ENCODE peak calls at places on chromosomes 12 and 14, in five cellular contexts. G is H1, U is WTC11, F is A549, B is K562. V is an unnamed sample.

GRCh38 chr12:123242083-123242904 is 9.1 kb downstream of the MTRFR start:
- DNase-seq in G (no peak), U (no peak), F (no peak), B (no peak), V (peak; percentile 51)

GRCh38 chr12:98372340-98373018 is 142.9 kb upstream of the TMPO start:
- DNase-seq in B (no peak), F (no peak), U (no peak), G (no peak), V (no peak)

GRCh38 chr14:104746951-104747481 is 5.9 kb upstream of the SIVA1 start:
- DNase-seq in G (no peak), B (no peak), U (no peak), F (no peak), V (no peak)

GRCh38 chr14:96629558-96630222 is 127.5 kb downstream of the PAPOLA start:
- DNase-seq in F (no peak), B (no peak), U (no peak), G (no peak), V (no peak)

GRCh38 chr12:2374092-2374740 is 321.4 kb downstream of the CACNA1C start:
- DNase-seq in U (no peak), B (no peak), F (no peak), G (no peak), V (no peak)

GRCh38 chr14:45743884-45744283 is 490.9 kb upstream of the MIS18BP1 start:
- DNase-seq in G (no peak), U (no peak), F (no peak), B (no peak), V (no peak)

GRCh38 chr12:130009961-130010360 is 106.1 kb upstream of the TMEM132D start:
- DNase-seq in G (no peak), U (no peak), F (no peak), B (no peak), V (no peak)

GRCh38 chr14:22252591-22253178 is 336.3 kb downstream of the DAD1 start:
- DNase-seq in G (no peak), B (no peak), F (no peak), U (no peak), V (no peak)

GRCh38 chr12:98516184-98516873 is 939 bp downstream of the TMPO start:
- DNase-seq in F (peak; percentile 95), G (no peak), B (no peak), U (peak; percentile 72), V (peak; percentile 78)

GRCh38 chr14:72545411-72546311 is 348.2 kb downstream of the DPF3 start:
- DNase-seq in F (no peak), B (no peak), U (no peak), G (no peak), V (no peak)

GRCh38 chr14:69997849-69998248 is 118.6 kb downstream of the SMOC1 start:
- DNase-seq in G (no peak), U (no peak), F (peak; percentile 87), B (no peak), V (peak; percentile 83)

GRCh38 chr12:76288218-76288617 is 60.0 kb downstream of the BBS10 start:
- DNase-seq in U (no peak), B (no peak), F (no peak), G (no peak), V (no peak)

GRCh38 chr14:87286191-87286590 is 706.8 kb downstream of the GALC start:
- DNase-seq in B (no peak), F (no peak), G (no peak), U (no peak), V (no peak)

GRCh38 chr12:114013601-114014345 is 47.6 kb upstream of the RBM19 start:
- DNase-seq in U (peak; percentile 52), B (peak; percentile 38), F (peak; percentile 47), G (peak; percentile 33), V (no peak)

GRCh38 chr14:23881292-23881691 is 72.3 kb upstream of the DHRS4 start:
- DNase-seq in U (no peak), B (no peak), G (no peak), F (no peak), V (no peak)

GRCh38 chr12:52600475-52600874 is 788 bp downstream of the KRT72 start:
- DNase-seq in B (no peak), F (no peak), G (no peak), U (no peak), V (no peak)

GRCh38 chr12:52600941-52601481 is at the start of gene KRT72:
- DNase-seq in G (no peak), B (no peak), F (no peak), U (peak; percentile 62), V (no peak)

GRCh38 chr12:52603314-52603713 is 2.1 kb upstream of the KRT72 start:
- DNase-seq in U (no peak), F (no peak), G (no peak), B (no peak), V (no peak)

GRCh38 chr12:52601671-52602070 is 408 bp upstream of the KRT72 start:
- DNase-seq in U (no peak), G (no peak), F (no peak), B (no peak), V (no peak)

GRCh38 chr12:52602552-52602951 is 1.3 kb upstream of the KRT72 start:
- DNase-seq in G (no peak), F (no peak), U (no peak), B (no peak), V (no peak)
- TF ChIP-seq JUN in G (no peak), F (no peak), U (no peak), B (no peak), V (no peak)

GRCh38 chr12:69501154-69501895 is 31.1 kb downstream of the FRS2 start:
- DNase-seq in B (no peak), F (no peak), U (no peak), G (no peak), V (no peak)
- TF ChIP-seq JUN in B (no peak), F (no peak), U (no peak), G (no peak), V (no peak)

GRCh38 chr12:55932546-55932919 is 1.6 kb downstream of the DGKA start:
- DNase-seq in F (peak; percentile 32), G (no peak), U (no peak), B (no peak), V (peak; percentile 45)
- TF ChIP-seq JUN in F (no peak), G (no peak), U (no peak), B (no peak), V (no peak)

DNA sequence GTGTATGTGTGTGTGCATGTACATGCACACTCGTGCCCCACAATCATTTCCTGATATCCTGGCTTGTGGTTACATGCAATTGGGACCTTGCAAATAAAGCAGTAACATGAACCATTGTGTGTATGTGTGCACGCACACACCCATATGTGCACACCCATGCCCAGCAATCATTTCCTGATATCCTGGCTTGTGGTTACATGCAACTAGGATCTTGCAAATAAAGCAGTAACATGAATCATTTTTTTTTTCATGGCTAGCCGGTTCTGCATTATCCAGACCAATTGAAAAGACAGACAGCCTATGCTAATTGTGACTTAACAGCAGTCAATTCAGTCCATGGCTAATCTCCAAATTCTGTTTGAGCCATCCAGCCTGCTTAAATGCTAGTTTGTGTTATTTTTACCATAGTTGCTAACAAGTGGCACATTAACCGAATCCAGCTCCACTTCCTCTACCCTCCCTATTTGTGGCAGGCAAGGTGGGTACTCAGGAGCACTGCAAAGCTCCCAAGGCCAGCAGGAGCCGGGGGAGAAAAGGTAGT is 134.3 kb downstream of the TTC7B start:
- DNase-seq in G (no peak), U (no peak), F (no peak), B (no peak), V (no peak)
- TF ChIP-seq JUN in G (no peak), U (no peak), F (no peak), B (no peak), V (no peak)

DNA sequence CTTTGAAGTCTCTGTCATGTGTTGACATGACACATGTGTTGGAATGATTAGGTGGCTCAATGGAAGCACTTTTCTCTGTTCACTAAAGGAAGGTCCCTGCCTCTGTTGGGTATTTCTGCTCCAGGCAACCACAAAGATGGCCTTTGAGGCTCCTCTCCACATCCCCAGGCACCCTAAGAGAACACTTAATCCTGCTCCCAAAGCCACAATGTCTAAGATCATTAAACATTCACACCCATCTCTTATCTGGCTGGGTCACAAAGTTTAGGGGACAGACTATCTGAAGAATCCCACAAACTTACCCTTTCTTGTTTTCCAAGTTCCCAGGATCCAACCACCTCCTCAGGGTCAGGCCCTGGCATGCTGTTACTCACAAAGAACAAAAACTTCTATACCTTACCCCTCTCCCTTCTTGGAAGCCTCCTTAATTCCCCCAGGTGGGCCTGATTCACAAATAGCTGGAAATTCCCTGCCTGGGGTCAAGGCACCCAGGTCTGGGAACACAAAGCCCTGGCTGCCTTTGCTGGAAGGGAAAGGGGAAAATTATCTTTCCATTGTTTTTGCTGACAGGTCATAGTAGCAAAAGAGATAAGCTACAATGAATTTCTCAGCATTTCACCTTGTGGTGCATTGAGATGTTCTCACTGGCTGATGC is 333.7 kb downstream of the PCNX1 start:
- DNase-seq in U (no peak), F (no peak), G (no peak), B (no peak), V (no peak)
- TF ChIP-seq JUN in U (no peak), F (no peak), G (no peak), B (no peak), V (no peak)